ENCODE peak calls at places on chromosomes 12 and 14, in seven cellular contexts. R is SK-N-MC, H is aorta, A is A549, L is vagina, Y is PC-3, G is lung. C is an unnamed sample. For H3K9me3, the result is how much of the 10 kb centered on the place peaks cover.

GRCh38 chr12:32489070-32489469 is 89.7 kb downstream of the FGD4 start:
- DNase-seq in R (no peak), H (no peak), A (no peak), L (no peak), Y (no peak), G (no peak), C (no peak)

GRCh38 chr14:69712217-69712565 is 54.8 kb upstream of the SRSF5 start:
- DNase-seq in R (no peak), H (no peak), A (no peak), L (no peak), Y (no peak), G (no peak), C (no peak)

GRCh38 chr12:31728289-31728916 is 418 bp downstream of the AMN1 start:
- DNase-seq in R (no peak), H (peak), A (peak), L (no peak), Y (no peak), G (no peak), C (peak)

GRCh38 chr14:72318648-72319047 is 386.4 kb downstream of the RGS6 start:
- DNase-seq in R (no peak), H (no peak), A (peak), L (no peak), Y (peak), G (no peak), C (no peak)

GRCh38 chr14:72651081-72651480 is 242.8 kb downstream of the DPF3 start:
- DNase-seq in R (no peak), H (no peak), A (no peak), L (no peak), Y (peak), G (no peak), C (no peak)

GRCh38 chr14:104137297-104138097 is 890 bp upstream of the KIF26A start:
- DNase-seq in R (no peak), H (peak), A (peak), L (no peak), Y (peak), G (no peak), C (peak)

GRCh38 chr14:75452324-75452723 is 24.5 kb downstream of the JDP2 start:
- DNase-seq in R (no peak), H (no peak), A (no peak), L (no peak), Y (no peak), G (no peak), C (no peak)

GRCh38 chr14:65628664-65629063 is 216.1 kb downstream of the FUT8 start:
- DNase-seq in R (no peak), H (no peak), A (no peak), L (no peak), Y (no peak), G (no peak), C (no peak)

GRCh38 chr12:92295523-92295922 is 149.9 kb upstream of the BTG1 start:
- DNase-seq in R (no peak), H (no peak), A (peak), L (no peak), Y (no peak), G (no peak), C (no peak)

GRCh38 chr12:130555628-130556485 is 160.2 kb downstream of the RIMBP2 start:
- DNase-seq in R (no peak), H (no peak), A (no peak), L (no peak), Y (no peak), G (no peak), C (no peak)

GRCh38 chr12:53049582-53050318 is at the start of gene TNS2:
- DNase-seq in R (no peak), H (peak), A (peak), L (no peak), Y (peak), G (peak), C (peak)

GRCh38 chr12:123602651-123603195 is 824 bp downstream of the DDX55 start:
- DNase-seq in R (no peak), H (no peak), A (no peak), L (no peak), Y (no peak), G (no peak), C (no peak)

GRCh38 chr12:132342322-132342721 is 12.9 kb upstream of the GALNT9 start:
- DNase-seq in R (no peak), H (no peak), A (peak), L (no peak), Y (peak), G (no peak), C (no peak)

GRCh38 chr12:71846322-71846940 is 6.9 kb downstream of the TBC1D15 start:
- DNase-seq in R (no peak), H (no peak), A (peak), L (no peak), Y (peak), G (no peak), C (no peak)

GRCh38 chr12:113462880-113463745 is 8.6 kb downstream of the LHX5 start:
- DNase-seq in R (no peak), H (no peak), A (no peak), L (no peak), Y (no peak), G (no peak), C (no peak)

GRCh38 chr12:46815792-46816191 is 10.0 kb downstream of the SLC38A4 start:
- DNase-seq in R (no peak), H (no peak), A (no peak), L (no peak), Y (no peak), G (no peak), C (no peak)

GRCh38 chr12:46814143-46814542 is 11.7 kb downstream of the SLC38A4 start:
- DNase-seq in R (no peak), H (no peak), A (no peak), L (no peak), Y (no peak), G (no peak), C (no peak)

DNA sequence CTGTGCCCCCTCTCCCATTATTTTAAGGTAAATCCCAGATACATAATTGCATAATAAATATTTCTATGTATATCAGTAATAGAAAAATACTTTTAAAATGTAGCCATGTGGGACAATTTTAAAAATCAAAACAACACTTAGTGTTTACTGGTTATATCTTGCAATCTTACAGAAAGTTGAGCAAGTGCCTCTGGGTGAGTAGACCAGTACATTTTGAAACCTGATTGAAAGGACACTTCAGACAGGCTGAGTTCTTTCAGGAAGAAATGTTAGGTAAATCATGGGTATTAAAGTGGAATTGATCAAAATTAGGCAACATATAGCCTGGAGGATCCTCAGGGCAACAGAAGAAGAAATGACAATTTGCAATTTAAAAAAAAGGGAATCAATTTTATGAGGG is 7.1 kb downstream of the SLC38A4 start:
- DNase-seq in R (no peak), H (no peak), A (no peak), L (no peak), Y (no peak), G (no peak), C (no peak)
- H3K9me3 ChIP-seq in R (under half), H (under half), A (under half), L (under half), Y (under half), G (under half), C (under half)

GRCh38 chr14:27725482-27725881 is 1041.1 kb upstream of the FOXG1 start:
- DNase-seq in R (no peak), H (no peak), A (no peak), L (no peak), Y (no peak), G (no peak), C (no peak)
- H3K9me3 ChIP-seq in R (under half), H (under half), A (under half), L (under half), Y (under half), G (under half), C (under half)

GRCh38 chr12:100069795-100070194 is 72.9 kb downstream of the BLTP3B start:
- DNase-seq in R (no peak), H (no peak), A (no peak), L (no peak), Y (no peak), G (no peak), C (no peak)

DNA sequence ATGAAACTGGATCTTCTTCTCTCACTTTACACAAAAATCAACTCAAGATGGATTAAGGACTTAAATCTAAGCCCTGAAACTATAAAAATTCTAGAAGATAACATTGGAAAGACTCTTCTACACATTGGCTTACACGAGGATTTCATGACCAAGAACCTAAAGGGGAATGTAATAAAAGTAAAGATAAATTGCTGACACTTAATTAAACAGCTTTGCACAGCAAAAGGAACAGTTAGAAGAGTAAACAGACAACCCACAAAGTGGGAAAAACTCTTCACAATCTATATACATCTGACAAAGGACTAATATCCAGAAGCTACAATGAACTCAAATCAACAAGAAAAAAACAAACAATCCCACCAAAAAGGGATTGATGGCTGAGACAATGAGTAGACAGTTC is 74.4 kb downstream of the BLTP3B start:
- DNase-seq in R (no peak), H (no peak), A (no peak), L (no peak), Y (no peak), G (no peak), C (no peak)
- H3K9me3 ChIP-seq in R (under half), H (under half), A (under half), L (under half), Y (under half), G (under half), C (under half)

GRCh38 chr14:26328766-26329165 is 269.1 kb downstream of the NOVA1 start:
- DNase-seq in R (no peak), H (no peak), A (no peak), L (no peak), Y (no peak), G (no peak), C (no peak)

GRCh38 chr14:26319139-26319864 is 278.5 kb downstream of the NOVA1 start:
- DNase-seq in R (no peak), H (no peak), A (no peak), L (no peak), Y (peak), G (no peak), C (no peak)

DNA sequence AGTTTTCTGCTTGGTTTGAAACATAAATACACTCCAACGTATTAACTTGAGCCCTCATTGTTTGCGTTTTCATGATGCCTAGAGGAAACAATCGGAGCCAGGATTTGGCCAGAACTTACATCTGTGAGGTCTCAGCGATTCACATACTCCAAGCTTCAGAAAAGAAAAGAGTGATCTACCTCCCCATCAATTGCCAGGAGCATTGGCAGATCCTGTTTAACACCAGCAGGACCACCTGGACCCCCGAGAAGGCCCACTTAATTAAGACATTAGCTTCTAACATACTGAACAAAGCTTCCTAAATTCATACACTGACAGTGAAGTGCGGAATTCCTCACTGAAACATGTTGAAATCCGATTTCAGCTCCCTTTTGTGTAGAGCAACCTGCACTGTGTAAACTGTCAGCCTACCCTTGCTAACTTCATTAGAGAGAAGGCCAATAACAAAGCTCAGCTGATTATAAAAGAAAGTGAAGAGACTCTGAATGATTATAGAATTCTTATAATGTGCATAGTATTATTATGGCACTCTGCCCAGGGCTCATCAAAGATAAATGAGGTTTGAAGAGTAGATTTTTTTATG is 274.0 kb downstream of the NOVA1 start:
- DNase-seq in R (no peak), H (no peak), A (no peak), L (no peak), Y (no peak), G (no peak), C (no peak)
- H3K9me3 ChIP-seq in R (under half), H (under half), A (under half), L (under half), Y (under half), G (under half), C (under half)

DNA sequence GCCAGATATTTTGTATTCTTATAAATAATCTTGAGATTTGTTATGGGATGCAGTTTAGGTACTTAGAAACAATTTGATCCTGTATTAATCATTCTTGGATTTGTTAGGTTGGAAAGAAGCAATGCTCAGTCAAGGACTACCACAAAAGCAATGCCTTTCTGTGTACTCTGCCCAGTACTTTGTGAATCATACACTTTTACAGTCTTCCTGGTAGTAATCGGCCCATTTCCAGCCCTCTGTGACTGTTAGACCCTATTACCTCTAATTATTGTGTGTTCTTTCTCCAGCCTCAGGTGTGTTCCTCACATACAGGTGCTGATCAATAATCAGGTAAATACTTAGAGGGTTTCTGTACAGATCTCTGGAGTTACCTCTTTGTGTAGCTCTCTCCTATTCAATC is 609.0 kb downstream of the KCNH5 start:
- DNase-seq in R (no peak), H (no peak), A (no peak), L (no peak), Y (peak), G (no peak), C (no peak)
- H3K9me3 ChIP-seq in R (under half), H (under half), A (under half), L (under half), Y (under half), G (under half), C (under half)

DNA sequence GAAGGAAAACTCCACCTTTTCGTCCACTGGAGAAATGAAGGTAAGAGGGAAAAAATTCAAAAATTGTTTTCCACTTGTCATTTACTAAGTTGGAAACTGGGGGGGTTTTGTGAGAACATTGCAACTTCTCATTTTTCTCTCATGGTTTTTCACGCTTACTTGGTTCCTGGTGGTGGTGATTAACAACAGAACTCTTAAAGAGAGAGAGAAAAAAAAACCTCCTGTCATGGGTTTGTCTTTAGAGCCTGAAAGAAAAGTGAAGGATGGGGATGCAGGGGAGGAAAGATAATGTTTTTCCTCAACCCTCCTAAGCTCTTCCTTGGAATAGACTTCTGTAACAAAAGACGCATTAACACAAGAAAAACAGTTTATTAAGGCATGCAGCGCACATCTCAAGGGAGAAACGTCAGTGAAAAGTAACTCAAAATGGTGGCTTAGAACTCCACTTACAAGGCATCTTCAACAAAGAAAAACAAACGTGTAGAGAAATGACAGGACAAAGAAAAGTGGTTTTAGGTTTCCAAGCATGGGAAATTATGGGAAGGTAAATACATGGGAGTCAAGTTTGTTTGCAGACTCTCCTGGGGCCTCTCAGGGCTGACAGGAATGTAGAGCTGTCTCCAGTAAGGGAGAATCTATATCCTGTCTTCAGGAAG is 81.9 kb upstream of the ATF7IP start:
- DNase-seq in R (no peak), H (no peak), A (no peak), L (no peak), Y (no peak), G (no peak), C (no peak)
- H3K9me3 ChIP-seq in R (under half), H (under half), A (under half), L (under half), Y (under half), G (under half), C (under half)

DNA sequence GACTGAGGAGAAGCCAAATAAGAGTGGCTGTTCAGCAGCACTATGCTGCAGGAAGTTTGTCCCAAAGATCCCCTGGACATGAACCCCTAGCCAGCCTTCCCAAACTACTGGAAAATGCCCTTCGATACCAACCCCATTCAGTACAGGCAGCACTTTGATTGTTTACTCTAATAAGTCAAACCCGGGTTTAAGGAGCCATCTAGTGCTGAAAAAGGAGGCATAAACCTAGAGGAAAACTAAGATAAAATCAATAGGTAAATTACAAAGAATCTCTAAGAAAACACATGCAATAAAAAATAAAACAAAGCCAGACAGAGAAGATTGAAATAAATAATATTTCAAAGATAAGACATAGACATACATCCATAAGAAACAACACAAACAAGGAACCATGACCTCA is 771.6 kb downstream of the RPS29 start:
- DNase-seq in R (no peak), H (no peak), A (no peak), L (no peak), Y (no peak), G (no peak), C (no peak)
- H3K9me3 ChIP-seq in R (under half), H (under half), A (under half), L (under half), Y (under half), G (under half), C (under half)

DNA sequence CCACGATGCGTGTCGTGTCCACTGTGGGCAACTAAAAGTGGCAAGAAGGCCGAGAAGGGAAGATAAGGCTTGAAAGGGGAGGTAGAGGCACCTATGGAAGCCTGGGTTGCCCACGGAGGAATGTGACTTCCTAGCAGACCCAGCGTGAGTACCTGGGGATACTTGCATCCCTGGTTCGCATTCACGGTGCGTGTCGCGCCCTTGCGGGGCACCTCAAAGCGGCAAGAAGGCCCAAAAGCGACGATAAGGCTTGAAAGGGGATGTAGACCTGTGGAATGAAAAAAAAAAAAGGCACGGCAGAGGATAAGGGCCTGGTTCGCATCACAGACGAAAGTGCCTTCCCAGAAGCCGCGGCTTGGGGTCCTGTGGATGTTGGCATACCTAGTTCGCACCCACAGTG is 282.9 kb downstream of the ALG10 start:
- DNase-seq in R (no peak), H (no peak), A (no peak), L (no peak), Y (no peak), G (no peak), C (no peak)
- H3K9me3 ChIP-seq in R (under half), H (under half), A (under half), L (under half), Y (under half), G (under half), C (under half)

GRCh38 chr14:106277503-106277902 is 751.1 kb downstream of the TMEM121 start:
- DNase-seq in R (no peak), H (no peak), A (no peak), L (no peak), Y (no peak), G (no peak), C (no peak)
- H3K9me3 ChIP-seq in R (under half), H (under half), A (under half), L (under half), Y (under half), G (under half), C (under half)

C was measured in pancreas.